ENCODE peak calls at places on chromosomes 12 and 14, in four cellular contexts. One of them, this sample, is unnamed.

GRCh38 chr12:95611676-95612309 is 60.5 kb upstream of the USP44 start:
- DNase-seq in fibroblast of lung: peak; percentile 75
- DNase-seq in left lung: no peak
- DNase-seq in heart right ventricle: no peak
- DNase-seq in this sample: no peak

GRCh38 chr14:94466706-94467370 is 9.2 kb downstream of the SERPINA9 start:
- DNase-seq in fibroblast of lung: no peak
- DNase-seq in left lung: no peak
- DNase-seq in heart right ventricle: no peak
- DNase-seq in this sample: no peak

GRCh38 chr12:42935756-42936155 is 346.2 kb upstream of the PRICKLE1 start:
- DNase-seq in fibroblast of lung: peak; percentile 60
- DNase-seq in left lung: no peak
- DNase-seq in heart right ventricle: no peak
- DNase-seq in this sample: no peak

GRCh38 chr12:132207083-132207775 is 63.0 kb downstream of the NOC4L start:
- DNase-seq in fibroblast of lung: no peak
- DNase-seq in left lung: peak; percentile 70
- DNase-seq in heart right ventricle: no peak
- DNase-seq in this sample: no peak

GRCh38 chr12:17976202-17976601 is 113.8 kb downstream of the RERGL start:
- DNase-seq in left lung: no peak
- DNase-seq in fibroblast of lung: no peak
- DNase-seq in heart right ventricle: no peak
- DNase-seq in this sample: no peak

GRCh38 chr12:28340261-28340660 is 150.0 kb downstream of the CCDC91 start:
- DNase-seq in heart right ventricle: no peak
- DNase-seq in fibroblast of lung: peak; percentile 35
- DNase-seq in left lung: no peak
- DNase-seq in this sample: no peak

GRCh38 chr14:23665302-23666016 is 29.3 kb downstream of the DHRS2 start:
- DNase-seq in left lung: no peak
- DNase-seq in heart right ventricle: no peak
- DNase-seq in fibroblast of lung: no peak
- DNase-seq in this sample: no peak

GRCh38 chr12:93722757-93723567 is 45.8 kb downstream of the CRADD start:
- DNase-seq in heart right ventricle: no peak
- DNase-seq in fibroblast of lung: peak; percentile 47
- DNase-seq in left lung: no peak
- DNase-seq in this sample: peak; percentile 27

GRCh38 chr14:37591311-37591940 is 3.6 kb downstream of the FOXA1 start:
- DNase-seq in left lung: peak; percentile 81
- DNase-seq in fibroblast of lung: no peak
- DNase-seq in heart right ventricle: no peak
- DNase-seq in this sample: no peak

GRCh38 chr12:104276192-104277131 is 27.1 kb upstream of the EID3 start:
- DNase-seq in left lung: no peak
- DNase-seq in fibroblast of lung: peak; percentile 26
- DNase-seq in heart right ventricle: no peak
- DNase-seq in this sample: no peak

GRCh38 chr12:51821423-51822260 is 26.9 kb downstream of the FIGNL2 start:
- DNase-seq in heart right ventricle: no peak
- DNase-seq in left lung: peak; percentile 84
- DNase-seq in fibroblast of lung: no peak
- DNase-seq in this sample: no peak

GRCh38 chr12:22986997-22987396 is 362.0 kb downstream of the ETNK1 start:
- DNase-seq in heart right ventricle: no peak
- DNase-seq in left lung: no peak
- DNase-seq in fibroblast of lung: peak; percentile 67
- DNase-seq in this sample: no peak

GRCh38 chr12:25058619-25059018 is 109.7 kb upstream of the BCAT1 start:
- DNase-seq in heart right ventricle: no peak
- DNase-seq in fibroblast of lung: no peak
- DNase-seq in left lung: no peak
- DNase-seq in this sample: no peak

GRCh38 chr12:7042847-7043246 is 17.7 kb upstream of the C1S start:
- DNase-seq in left lung: no peak
- DNase-seq in fibroblast of lung: peak; percentile 16
- DNase-seq in heart right ventricle: no peak
- DNase-seq in this sample: peak; percentile 45

GRCh38 chr12:110718222-110718908 is 24.3 kb downstream of the PPP1CC start:
- DNase-seq in heart right ventricle: no peak
- DNase-seq in fibroblast of lung: no peak
- DNase-seq in left lung: no peak
- DNase-seq in this sample: no peak

GRCh38 chr12:54984602-54985376 is at the start of gene TESPA1:
- DNase-seq in heart right ventricle: peak; percentile 59
- DNase-seq in fibroblast of lung: no peak
- DNase-seq in left lung: peak; percentile 87
- DNase-seq in this sample: no peak

GRCh38 chr12:41140117-41140516 is 48.0 kb upstream of the PDZRN4 start:
- DNase-seq in heart right ventricle: no peak
- DNase-seq in fibroblast of lung: no peak
- DNase-seq in left lung: no peak
- DNase-seq in this sample: no peak

GRCh38 chr12:4273651-4274395 is at the start of gene CCND2:
- DNase-seq in left lung: peak; percentile 95
- DNase-seq in heart right ventricle: peak; percentile 94
- DNase-seq in fibroblast of lung: peak; percentile 68
- DNase-seq in this sample: peak; percentile 28

GRCh38 chr12:98253207-98253606 is 262.2 kb upstream of the TMPO start:
- DNase-seq in left lung: no peak
- DNase-seq in heart right ventricle: no peak
- DNase-seq in fibroblast of lung: no peak
- DNase-seq in this sample: no peak

GRCh38 chr12:49741882-49742620 is 694 bp downstream of the TMBIM6 start:
- DNase-seq in fibroblast of lung: peak; percentile 85
- DNase-seq in heart right ventricle: peak; percentile 90
- DNase-seq in left lung: peak; percentile 95
- DNase-seq in this sample: peak; percentile 88

GRCh38 chr14:60101801-60102200 is 10.1 kb downstream of the PCNX4 start:
- DNase-seq in fibroblast of lung: peak; percentile 59
- DNase-seq in left lung: no peak
- DNase-seq in heart right ventricle: no peak
- DNase-seq in this sample: peak; percentile 29

GRCh38 chr12:12759234-12759915 is 26.1 kb upstream of the APOLD1 start:
- DNase-seq in fibroblast of lung: no peak
- DNase-seq in left lung: no peak
- DNase-seq in heart right ventricle: no peak
- DNase-seq in this sample: no peak

GRCh38 chr14:21278632-21279031 is 1.3 kb upstream of the RPGRIP1 start:
- DNase-seq in left lung: no peak
- DNase-seq in heart right ventricle: no peak
- DNase-seq in fibroblast of lung: no peak
- DNase-seq in this sample: no peak

GRCh38 chr14:81772391-81772790 is 238.7 kb upstream of the SEL1L start:
- DNase-seq in heart right ventricle: no peak
- DNase-seq in left lung: no peak
- DNase-seq in fibroblast of lung: no peak
- DNase-seq in this sample: peak; percentile 0

GRCh38 chr12:76033116-76034001 is 1.8 kb upstream of the PHLDA1 start:
- DNase-seq in fibroblast of lung: peak; percentile 61
- DNase-seq in left lung: no peak
- DNase-seq in heart right ventricle: no peak
- DNase-seq in this sample: peak; percentile 75

GRCh38 chr12:56197921-56198635 is 8.8 kb upstream of the SMARCC2 start:
- DNase-seq in left lung: no peak
- DNase-seq in heart right ventricle: no peak
- DNase-seq in fibroblast of lung: no peak
- DNase-seq in this sample: no peak

GRCh38 chr12:131872154-131873046 is 22.0 kb upstream of the ULK1 start:
- DNase-seq in left lung: no peak
- DNase-seq in fibroblast of lung: peak; percentile 76
- DNase-seq in heart right ventricle: no peak
- DNase-seq in this sample: peak; percentile 83

GRCh38 chr12:80770958-80771357 is 54.2 kb downstream of the MYF5 start:
- DNase-seq in left lung: no peak
- DNase-seq in fibroblast of lung: no peak
- DNase-seq in heart right ventricle: no peak
- DNase-seq in this sample: no peak

GRCh38 chr12:104459556-104459909 is 2.8 kb downstream of the CHST11 start:
- DNase-seq in fibroblast of lung: no peak
- DNase-seq in left lung: no peak
- DNase-seq in heart right ventricle: no peak
- DNase-seq in this sample: no peak

GRCh38 chr12:121189887-121190155 is 20.1 kb upstream of the P2RX4 start:
- DNase-seq in heart right ventricle: no peak
- DNase-seq in left lung: no peak
- DNase-seq in fibroblast of lung: no peak
- DNase-seq in this sample: no peak

GRCh38 chr12:46659844-46660243 is 166.0 kb downstream of the SLC38A4 start:
- DNase-seq in left lung: no peak
- DNase-seq in heart right ventricle: no peak
- DNase-seq in fibroblast of lung: no peak
- DNase-seq in this sample: no peak

DNA sequence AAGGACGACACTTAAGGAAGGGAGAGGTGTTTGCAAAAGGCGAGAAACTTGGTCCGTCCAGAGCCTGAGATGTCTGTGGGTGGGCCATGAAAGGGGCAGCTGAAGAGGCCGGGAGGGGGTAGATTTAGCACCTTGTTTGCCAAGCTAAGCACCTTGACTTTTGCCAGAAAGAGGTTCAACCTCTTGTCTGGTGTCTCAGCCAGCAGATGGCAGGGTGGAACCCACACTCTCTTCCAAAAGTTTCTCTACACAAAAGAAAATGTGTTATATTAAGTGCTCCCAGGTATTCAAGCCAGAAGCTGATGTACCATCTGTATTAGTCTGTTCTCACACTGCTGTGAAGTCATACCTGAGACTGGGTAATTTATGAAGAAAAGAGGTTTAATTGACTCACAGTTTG is 69.9 kb downstream of the SUDS3 start:
- DNase-seq in left lung: no peak
- DNase-seq in fibroblast of lung: no peak
- DNase-seq in heart right ventricle: no peak
- DNase-seq in this sample: no peak
- H3K4me3 ChIP-seq in left lung: no peak overlapping the region
- H3K4me3 ChIP-seq in fibroblast of lung: no peak overlapping the region
- H3K4me3 ChIP-seq in heart right ventricle: no peak overlapping the region
- H3K4me3 ChIP-seq in this sample: no peak overlapping the region

GRCh38 chr14:96698846-96699543 is 98.2 kb upstream of the VRK1 start:
- DNase-seq in heart right ventricle: no peak
- DNase-seq in left lung: no peak
- DNase-seq in fibroblast of lung: no peak
- DNase-seq in this sample: no peak
- TF ChIP-seq CTCF in heart right ventricle: no peak
- TF ChIP-seq CTCF in left lung: no peak
- TF ChIP-seq CTCF in fibroblast of lung: no peak
- TF ChIP-seq CTCF in this sample: no peak

DNA sequence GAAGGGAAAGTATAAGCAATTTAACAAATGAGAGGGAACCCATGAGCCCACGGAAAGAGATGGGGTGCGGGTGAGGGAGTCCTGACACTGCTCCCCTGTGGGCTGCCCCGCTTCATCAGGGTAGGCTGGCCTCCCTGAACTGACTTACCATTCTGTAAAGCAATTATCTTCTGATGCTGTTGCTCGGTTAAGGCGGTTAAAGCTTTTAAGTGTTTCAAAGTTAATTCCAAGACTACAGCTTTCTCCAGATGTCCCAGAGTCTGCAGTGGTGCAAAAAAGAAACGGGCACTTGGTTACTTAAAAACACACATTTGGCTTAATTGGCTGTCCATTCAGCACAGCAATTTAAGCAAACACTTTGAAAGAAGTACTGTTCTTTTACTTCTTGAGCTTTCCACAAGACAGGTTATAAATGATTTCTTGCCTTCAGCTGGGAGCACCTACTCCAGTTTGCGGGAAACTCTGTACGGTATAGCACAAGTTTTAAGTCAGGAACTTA is 1.3 kb downstream of the BHLHE41 start:
- DNase-seq in left lung: no peak
- DNase-seq in fibroblast of lung: peak; percentile 39
- DNase-seq in heart right ventricle: no peak
- DNase-seq in this sample: no peak
- H3K4me3 ChIP-seq in left lung: peak overlapping the region; percentile 50
- H3K4me3 ChIP-seq in fibroblast of lung: peak overlapping the region; percentile 54
- H3K4me3 ChIP-seq in heart right ventricle: peak overlapping the region; percentile 55
- H3K4me3 ChIP-seq in this sample: peak overlapping the region; percentile 79

DNA sequence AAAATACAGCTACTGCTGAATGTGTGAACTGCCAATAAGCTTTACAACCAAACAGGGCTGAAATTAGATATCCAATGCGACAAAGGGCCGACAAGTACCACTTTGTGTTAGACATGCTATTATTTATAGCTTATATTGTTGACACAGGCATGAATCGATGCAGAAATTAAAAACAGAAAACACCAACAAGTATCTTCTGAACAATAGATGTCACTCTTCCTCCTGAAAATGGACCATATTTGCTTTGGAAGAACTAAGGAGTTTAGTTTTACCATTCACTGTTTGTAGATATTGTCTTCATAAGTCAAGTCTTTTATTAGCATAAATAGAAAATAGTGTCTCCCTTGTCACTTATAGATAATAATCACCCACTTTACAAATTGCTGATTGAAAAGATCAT is 86.5 kb downstream of the LRIG3 start:
- DNase-seq in fibroblast of lung: no peak
- DNase-seq in left lung: no peak
- DNase-seq in heart right ventricle: no peak
- DNase-seq in this sample: no peak
- TF ChIP-seq CTCF in fibroblast of lung: no peak
- TF ChIP-seq CTCF in left lung: no peak
- TF ChIP-seq CTCF in heart right ventricle: no peak
- TF ChIP-seq CTCF in this sample: peak; percentile 18

GRCh38 chr12:114478891-114479290 is 72.9 kb upstream of the TBX5 start:
- DNase-seq in heart right ventricle: no peak
- DNase-seq in fibroblast of lung: no peak
- DNase-seq in left lung: no peak
- DNase-seq in this sample: no peak

GRCh38 chr12:114481200-114481535 is 75.2 kb upstream of the TBX5 start:
- DNase-seq in heart right ventricle: no peak
- DNase-seq in left lung: no peak
- DNase-seq in fibroblast of lung: no peak
- DNase-seq in this sample: no peak

GRCh38 chr12:114480309-114481199 is 74.6 kb upstream of the TBX5 start:
- DNase-seq in left lung: no peak
- DNase-seq in fibroblast of lung: no peak
- DNase-seq in heart right ventricle: no peak
- DNase-seq in this sample: peak; percentile 41

GRCh38 chr12:114476159-114476558 is 70.2 kb upstream of the TBX5 start:
- DNase-seq in heart right ventricle: no peak
- DNase-seq in left lung: no peak
- DNase-seq in fibroblast of lung: peak; percentile 18
- DNase-seq in this sample: peak; percentile 60

DNA sequence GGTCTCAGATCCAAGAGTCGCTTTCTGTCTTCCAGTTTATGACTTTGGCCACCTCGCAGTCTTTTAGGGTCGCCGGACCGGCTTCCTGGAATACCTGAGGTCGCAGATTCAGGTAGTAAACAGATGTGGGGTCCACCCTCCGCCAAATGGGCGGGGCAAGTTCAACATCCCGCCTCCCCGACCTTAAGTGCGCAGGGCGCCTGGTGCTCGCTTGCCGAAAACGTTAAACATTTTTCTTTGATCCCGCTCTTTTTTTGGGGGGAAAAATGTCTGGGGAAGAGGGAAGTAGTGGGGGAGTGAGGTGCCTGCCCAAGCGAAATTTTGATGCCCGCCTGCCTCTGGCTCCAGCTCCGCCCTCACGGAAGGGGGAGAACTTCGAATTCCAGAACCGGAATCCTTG is 73.9 kb upstream of the TBX5 start:
- DNase-seq in left lung: no peak
- DNase-seq in heart right ventricle: no peak
- DNase-seq in fibroblast of lung: no peak
- DNase-seq in this sample: no peak
- H3K4me3 ChIP-seq in left lung: peak overlapping the region; percentile 21
- H3K4me3 ChIP-seq in heart right ventricle: no peak overlapping the region
- H3K4me3 ChIP-seq in fibroblast of lung: peak overlapping the region; percentile 51
- H3K4me3 ChIP-seq in this sample: peak overlapping the region; percentile 62